ENCODE peak calls at places on chromosomes 6 and 20, in five cellular contexts. F is astrocyte; Q is CD4-positive, alpha-beta memory T cell; P is left ventricle myocardium inferior; T is small intestine. Z is an unnamed sample.

GRCh38 chr20:62426678-62427077 is 661 bp downstream of the RBBP8NL start:
- DNase-seq in P (no peak), Q (no peak), F (no peak), T (peak), Z (no peak)

GRCh38 chr20:31515775-31516107 is 1.5 kb downstream of the HM13 start:
- DNase-seq in P (no peak), T (no peak), Q (peak), F (no peak), Z (no peak)

GRCh38 chr20:12276011-12276673 is 358.4 kb downstream of the BTBD3 start:
- DNase-seq in F (no peak), Q (no peak), T (no peak), P (no peak), Z (no peak)

GRCh38 chr6:164169355-164169754 is 754.8 kb downstream of the QKI start:
- DNase-seq in P (no peak), Q (no peak), T (no peak), F (no peak), Z (no peak)

GRCh38 chr20:37473249-37474000 is 47.6 kb upstream of the NNAT start:
- DNase-seq in P (no peak), F (no peak), T (no peak), Q (no peak), Z (no peak)

GRCh38 chr6:170062209-170062903 is 228.5 kb downstream of the DLL1 start:
- DNase-seq in T (no peak), F (no peak), Q (no peak), P (no peak), Z (no peak)

GRCh38 chr6:150395388-150396009 is 26.7 kb downstream of the IYD start:
- DNase-seq in T (peak), F (peak), Q (peak), P (no peak), Z (peak)

GRCh38 chr6:4607026-4607704 is 169.0 kb upstream of the CDYL start:
- DNase-seq in P (no peak), Q (no peak), T (no peak), F (peak), Z (no peak)

GRCh38 chr6:155327326-155328073 is 13.2 kb upstream of the TFB1M start:
- DNase-seq in Q (peak), T (peak), F (peak), P (no peak), Z (peak)

GRCh38 chr20:14991023-14991422 is 653.6 kb upstream of the FLRT3 start:
- DNase-seq in P (no peak), F (no peak), Q (no peak), T (no peak), Z (no peak)

GRCh38 chr6:168575346-168576098 is 134.5 kb downstream of the SMOC2 start:
- DNase-seq in F (no peak), P (no peak), Q (no peak), T (no peak), Z (no peak)

GRCh38 chr6:76612818-76613452 is 540.5 kb upstream of the IMPG1 start:
- DNase-seq in T (no peak), P (no peak), Q (no peak), F (no peak), Z (no peak)

GRCh38 chr6:133062077-133062476 is 179.1 kb upstream of the EYA4 start:
- DNase-seq in Q (no peak), F (peak), T (no peak), P (no peak), Z (peak)

GRCh38 chr20:45495438-45495985 is 19.9 kb downstream of the SPINT3 start:
- DNase-seq in T (no peak), F (no peak), Q (no peak), P (no peak), Z (no peak)

GRCh38 chr20:49853640-49854039 is 41.0 kb downstream of the SLC9A8 start:
- DNase-seq in T (no peak), P (no peak), F (peak), Q (no peak), Z (no peak)

GRCh38 chr6:39706819-39707218 is 18.4 kb downstream of the KIF6 start:
- DNase-seq in F (no peak), T (no peak), Q (no peak), P (no peak), Z (no peak)

GRCh38 chr6:44869321-44869897 is 458.7 kb upstream of the RUNX2 start:
- DNase-seq in P (no peak), Q (no peak), F (no peak), T (no peak), Z (no peak)

GRCh38 chr20:12555369-12555768 is 453.4 kb upstream of the SPTLC3 start:
- DNase-seq in P (no peak), T (peak), Q (no peak), F (no peak), Z (no peak)

GRCh38 chr20:666877-667276 is 8.7 kb downstream of the SCRT2 start:
- DNase-seq in Q (no peak), F (no peak), P (no peak), T (no peak), Z (no peak)

GRCh38 chr6:164130151-164130550 is 715.6 kb downstream of the QKI start:
- DNase-seq in F (no peak), T (no peak), P (peak), Q (no peak), Z (no peak)

GRCh38 chr20:54173653-54174451 is at the start of gene CYP24A1:
- DNase-seq in Q (peak), T (peak), F (no peak), P (no peak), Z (no peak)

GRCh38 chr6:3376888-3377535 is 79.8 kb downstream of the SLC22A23 start:
- DNase-seq in T (peak), P (no peak), F (no peak), Q (no peak), Z (no peak)

GRCh38 chr20:48198951-48199431 is 413.7 kb upstream of the SULF2 start:
- DNase-seq in Q (no peak), T (no peak), F (peak), P (no peak), Z (no peak)

GRCh38 chr20:1631309-1632227 is 11.8 kb upstream of the SIRPB1 start:
- DNase-seq in Q (no peak), T (no peak), F (peak), P (no peak), Z (no peak)

GRCh38 chr6:167663784-167664432 is 162.8 kb upstream of the AFDN start:
- DNase-seq in F (no peak), T (peak), P (no peak), Q (no peak), Z (no peak)

GRCh38 chr20:669573-669972 is 6.0 kb downstream of the SCRT2 start:
- DNase-seq in T (no peak), Q (no peak), P (no peak), F (no peak), Z (no peak)

GRCh38 chr20:47156431-47156841 is 200.1 kb downstream of the ZMYND8 start:
- DNase-seq in P (no peak), Q (no peak), T (no peak), F (no peak), Z (no peak)

DNA sequence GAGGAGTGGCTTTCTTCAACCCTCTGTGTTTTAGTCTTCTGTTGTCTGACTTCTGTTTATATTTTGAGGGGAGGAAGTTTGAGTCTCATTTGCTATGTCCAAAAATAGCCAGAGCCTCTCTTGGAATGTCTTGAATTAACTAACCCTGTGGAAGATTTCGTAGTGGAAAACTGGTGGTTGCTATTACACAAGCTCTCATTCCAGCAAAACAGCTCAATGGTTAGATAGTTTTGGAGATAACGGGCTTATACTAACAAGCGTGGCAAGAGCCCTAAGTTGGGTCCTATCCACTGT is 1.6 kb downstream of the CCN2 start:
- DNase-seq in T (no peak), P (no peak), F (peak), Q (no peak), Z (no peak)
- H3K27ac ChIP-seq in T (peak), P (peak), F (peak), Q (no peak), Z (peak)

GRCh38 chr6:6332873-6333272 is 12.4 kb upstream of the F13A1 start:
- DNase-seq in Q (no peak), F (no peak), T (no peak), P (no peak), Z (no peak)
- H3K27ac ChIP-seq in Q (no peak), F (no peak), T (no peak), P (peak), Z (no peak)

GRCh38 chr6:131640576-131640975 is 3.5 kb downstream of the ENPP3 start:
- DNase-seq in F (no peak), T (peak), P (no peak), Q (no peak), Z (no peak)
- H3K27ac ChIP-seq in F (no peak), T (no peak), P (no peak), Q (no peak), Z (no peak)

GRCh38 chr6:53333439-53334408 is 15.0 kb downstream of the ELOVL5 start:
- DNase-seq in F (no peak), P (no peak), T (no peak), Q (no peak), Z (no peak)
- H3K27ac ChIP-seq in F (no peak), P (no peak), T (peak), Q (peak), Z (no peak)

GRCh38 chr20:5156670-5157448 is 30.1 kb downstream of the CDS2 start:
- DNase-seq in Q (no peak), T (no peak), P (no peak), F (peak), Z (no peak)
- H3K27ac ChIP-seq in Q (no peak), T (no peak), P (peak), F (no peak), Z (no peak)

GRCh38 chr6:32624565-32624964 is 12.6 kb upstream of the HLA-DQA1 start:
- DNase-seq in P (no peak), Q (no peak), T (no peak), F (no peak), Z (no peak)

GRCh38 chr6:32621372-32621771 is 15.8 kb upstream of the HLA-DQA1 start:
- DNase-seq in Q (no peak), P (no peak), F (no peak), T (no peak), Z (no peak)

GRCh38 chr6:32625137-32625536 is 12.1 kb upstream of the HLA-DQA1 start:
- DNase-seq in Q (no peak), P (no peak), T (no peak), F (no peak), Z (no peak)

GRCh38 chr6:32623693-32624092 is 13.5 kb upstream of the HLA-DQA1 start:
- DNase-seq in F (no peak), T (no peak), Q (no peak), P (no peak), Z (no peak)

DNA sequence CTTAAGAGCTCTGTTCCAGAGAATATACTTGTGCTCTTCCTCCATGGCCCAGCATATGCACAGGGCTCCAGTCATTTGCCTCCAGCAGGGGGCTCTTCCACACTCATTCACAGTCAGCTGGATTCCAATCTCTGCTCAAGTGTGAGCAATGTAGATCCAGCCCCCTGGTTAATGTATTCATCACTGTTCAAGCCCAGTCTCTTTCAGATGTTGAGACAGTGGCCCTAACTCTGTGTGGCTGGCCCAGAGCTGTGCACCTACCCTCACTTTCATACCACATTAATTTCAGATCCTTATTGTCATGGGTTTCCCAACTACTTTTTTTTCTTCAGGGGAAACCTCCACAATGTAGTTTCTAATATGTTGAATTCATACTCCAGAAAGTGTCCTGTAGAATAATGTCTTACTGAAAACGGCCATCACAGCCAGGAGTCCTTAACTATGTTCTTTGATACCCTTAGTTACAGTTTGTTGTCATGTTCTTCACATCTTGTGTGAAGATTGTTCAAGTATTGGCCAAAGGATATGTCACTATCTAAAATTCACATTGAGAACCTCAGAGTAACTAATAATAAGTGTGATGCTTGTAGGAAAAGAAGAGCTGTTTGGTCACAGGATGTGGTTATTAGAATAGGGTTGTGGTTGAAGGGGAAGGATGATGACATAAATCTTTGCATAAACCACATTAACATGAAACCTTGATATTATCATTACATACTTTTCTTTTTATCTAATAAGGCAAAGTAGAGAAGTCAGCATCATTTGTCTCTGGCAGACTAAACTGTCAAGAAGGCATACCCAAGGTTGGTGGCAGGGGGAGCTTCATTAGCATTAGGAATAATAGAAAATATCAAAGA is 14.4 kb upstream of the HLA-DQA1 start:
- DNase-seq in T (peak), Q (peak), P (no peak), F (peak), Z (no peak)
- H3K27ac ChIP-seq in T (no peak), Q (peak), P (no peak), F (no peak), Z (no peak)